ENCODE peak calls at places on chromosomes 2 and 18, in nine cellular contexts. K is left ventricle myocardium inferior; G is bronchial epithelial cell; J is CD8-positive, alpha-beta T cell; I is foreskin fibroblast; R is ascending aorta; Q is astrocyte of the spinal cord; P is GM20000; D is AG04450. W is an unnamed sample.

GRCh38 chr2:74052732-74053712 is 68.3 kb downstream of the TET3 start:
- DNase-seq in R (no peak), D (no peak), K (no peak), I (no peak), P (peak), G (no peak), Q (no peak), J (peak), W (no peak)

GRCh38 chr18:13573750-13574149 is 152.6 kb downstream of the FAM210A start:
- DNase-seq in K (no peak), P (no peak), G (no peak), J (no peak), Q (no peak), D (no peak), R (no peak), I (no peak), W (no peak)

GRCh38 chr2:203706403-203706802 is at the start of gene CD28:
- DNase-seq in P (peak), D (no peak), G (no peak), J (peak), K (no peak), Q (no peak), R (peak), I (no peak), W (peak)

GRCh38 chr2:17827306-17827705 is 11.0 kb downstream of the MSGN1 start:
- DNase-seq in J (no peak), Q (no peak), R (no peak), K (no peak), D (no peak), P (no peak), G (no peak), I (no peak), W (no peak)

GRCh38 chr2:42954227-42954962 is 162.0 kb upstream of the HAAO start:
- DNase-seq in J (no peak), D (no peak), G (no peak), Q (peak), P (no peak), I (no peak), K (no peak), R (no peak), W (no peak)

GRCh38 chr2:204108301-204108700 is 171.7 kb downstream of the ICOS start:
- DNase-seq in I (no peak), D (no peak), J (peak), Q (peak), R (no peak), K (no peak), P (peak), G (no peak), W (peak)

GRCh38 chr2:28423856-28424605 is 31.4 kb downstream of the FOSL2 start:
- DNase-seq in D (no peak), P (no peak), I (no peak), Q (peak), G (no peak), R (no peak), J (peak), K (no peak), W (no peak)

GRCh38 chr2:238927746-238928519 is 80.0 kb downstream of the TWIST2 start:
- DNase-seq in K (no peak), I (no peak), Q (no peak), J (no peak), G (no peak), D (no peak), P (no peak), R (peak), W (no peak)

GRCh38 chr2:148979919-148980277 is 58.6 kb upstream of the LYPD6B start:
- DNase-seq in R (no peak), P (no peak), D (no peak), I (no peak), J (no peak), Q (no peak), G (no peak), K (no peak), W (no peak)

GRCh38 chr18:23133860-23134779 is 1.2 kb upstream of the CABLES1 start:
- DNase-seq in R (no peak), K (no peak), Q (no peak), I (no peak), P (peak), G (peak), J (peak), D (no peak), W (no peak)

GRCh38 chr2:88638123-88638650 is 10.9 kb upstream of the EIF2AK3 start:
- DNase-seq in G (no peak), D (no peak), R (no peak), P (no peak), J (no peak), Q (no peak), I (no peak), K (no peak), W (no peak)

GRCh38 chr2:23680951-23681350 is 246.0 kb downstream of the ATAD2B start:
- DNase-seq in I (no peak), P (no peak), D (no peak), K (no peak), J (no peak), R (no peak), Q (no peak), G (no peak), W (no peak)

GRCh38 chr2:74146929-74147728 is 583 bp downstream of the BOLA3 start:
- DNase-seq in J (no peak), D (no peak), Q (peak), I (peak), P (peak), G (peak), K (no peak), R (no peak), W (no peak)

GRCh38 chr2:112257575-112257974 is 2.7 kb upstream of the ZC3H8 start:
- DNase-seq in K (no peak), P (no peak), G (peak), D (no peak), R (no peak), Q (peak), J (no peak), I (no peak), W (no peak)

GRCh38 chr2:232874677-232875223 is 4.7 kb downstream of the SNORC start:
- DNase-seq in K (no peak), P (no peak), R (no peak), Q (no peak), G (no peak), I (no peak), D (no peak), J (no peak), W (no peak)

GRCh38 chr2:187369471-187369870 is 78.6 kb downstream of the CALCRL start:
- DNase-seq in J (no peak), K (no peak), I (peak), P (no peak), G (peak), D (no peak), R (no peak), Q (no peak), W (no peak)

GRCh38 chr2:236866542-236867340 is 218.9 kb upstream of the COPS8 start:
- DNase-seq in G (no peak), J (no peak), Q (no peak), D (no peak), R (peak), I (no peak), K (no peak), P (no peak), W (no peak)

GRCh38 chr2:187169108-187169713 is 278.8 kb downstream of the CALCRL start:
- DNase-seq in G (no peak), J (no peak), K (no peak), R (no peak), I (no peak), Q (peak), D (no peak), P (peak), W (no peak)

GRCh38 chr2:8135051-8135675 is 546.7 kb upstream of the ID2 start:
- DNase-seq in J (no peak), Q (no peak), D (no peak), G (no peak), I (no peak), R (no peak), P (no peak), K (peak), W (no peak)

GRCh38 chr2:160157861-160158813 is 41.9 kb downstream of the ITGB6 start:
- DNase-seq in K (no peak), Q (peak), G (peak), P (no peak), D (no peak), I (no peak), J (no peak), R (no peak), W (no peak)

GRCh38 chr2:216104691-216105090 is 4.5 kb upstream of the XRCC5 start:
- DNase-seq in K (no peak), J (no peak), R (no peak), P (no peak), D (no peak), Q (no peak), G (no peak), I (no peak), W (no peak)

GRCh38 chr18:11224166-11224565 is 74.8 kb upstream of the PIEZO2 start:
- DNase-seq in Q (no peak), K (no peak), P (no peak), J (no peak), I (no peak), D (no peak), G (no peak), R (no peak), W (no peak)

GRCh38 chr2:147076634-147077033 is 768.2 kb upstream of the ACVR2A start:
- DNase-seq in R (no peak), I (peak), Q (peak), G (peak), D (no peak), J (no peak), P (no peak), K (no peak), W (no peak)

GRCh38 chr2:37335604-37336003 is 8.8 kb upstream of the QPCT start:
- DNase-seq in G (no peak), I (no peak), K (no peak), D (no peak), Q (no peak), P (no peak), J (no peak), R (no peak), W (no peak)

GRCh38 chr18:38241736-38242135 is 676.1 kb upstream of the CELF4 start:
- DNase-seq in G (peak), P (no peak), K (no peak), D (no peak), R (no peak), Q (peak), J (no peak), I (no peak), W (no peak)

GRCh38 chr2:179454443-179455218 is 190.0 kb upstream of the SESTD1 start:
- DNase-seq in I (peak), G (peak), P (no peak), Q (peak), R (no peak), K (no peak), D (peak), J (no peak), W (no peak)

GRCh38 chr18:26685438-26686173 is 137.3 kb upstream of the KCTD1 start:
- DNase-seq in D (no peak), P (no peak), K (no peak), I (no peak), Q (no peak), R (no peak), J (no peak), G (no peak), W (no peak)

GRCh38 chr2:195570329-195570728 is 86.7 kb upstream of the SLC39A10 start:
- DNase-seq in G (no peak), R (no peak), I (no peak), K (no peak), P (no peak), Q (peak), J (no peak), D (no peak), W (no peak)

GRCh38 chr2:6683481-6683880 is 182.2 kb downstream of the CMPK2 start:
- DNase-seq in Q (no peak), R (no peak), K (no peak), J (no peak), I (no peak), G (no peak), P (no peak), D (no peak), W (no peak)

GRCh38 chr18:70459251-70459650 is 170.4 kb downstream of the SOCS6 start:
- DNase-seq in I (no peak), P (no peak), Q (no peak), D (no peak), G (no peak), K (no peak), R (no peak), J (no peak), W (no peak)

GRCh38 chr2:85911836-85912692 is 23.3 kb upstream of the ST3GAL5 start:
- DNase-seq in D (no peak), G (peak), K (no peak), Q (peak), J (no peak), P (no peak), R (peak), I (no peak), W (no peak)

GRCh38 chr2:25000503-25001328 is 29.0 kb upstream of the DNAJC27 start:
- DNase-seq in D (peak), K (no peak), G (peak), Q (no peak), R (no peak), J (no peak), P (no peak), I (peak), W (no peak)

GRCh38 chr2:126850951-126851350 is 47.7 kb upstream of the TEX51 start:
- DNase-seq in P (no peak), K (no peak), J (no peak), I (no peak), D (no peak), R (no peak), Q (no peak), G (no peak), W (no peak)

GRCh38 chr2:234747833-234748559 is 203.8 kb upstream of the SH3BP4 start:
- DNase-seq in R (no peak), D (no peak), J (no peak), G (no peak), I (peak), P (no peak), Q (no peak), K (no peak), W (no peak)

GRCh38 chr2:234754126-234754525 is 197.7 kb upstream of the SH3BP4 start:
- DNase-seq in D (no peak), G (peak), P (no peak), R (no peak), K (no peak), Q (no peak), I (no peak), J (no peak), W (no peak)

GRCh38 chr2:234753701-234754100 is 198.1 kb upstream of the SH3BP4 start:
- DNase-seq in G (no peak), Q (no peak), D (no peak), R (no peak), P (no peak), J (no peak), I (no peak), K (no peak), W (no peak)

GRCh38 chr2:234747032-234747431 is 204.8 kb upstream of the SH3BP4 start:
- DNase-seq in D (no peak), R (no peak), I (peak), P (no peak), J (no peak), Q (no peak), G (no peak), K (no peak), W (no peak)

DNA sequence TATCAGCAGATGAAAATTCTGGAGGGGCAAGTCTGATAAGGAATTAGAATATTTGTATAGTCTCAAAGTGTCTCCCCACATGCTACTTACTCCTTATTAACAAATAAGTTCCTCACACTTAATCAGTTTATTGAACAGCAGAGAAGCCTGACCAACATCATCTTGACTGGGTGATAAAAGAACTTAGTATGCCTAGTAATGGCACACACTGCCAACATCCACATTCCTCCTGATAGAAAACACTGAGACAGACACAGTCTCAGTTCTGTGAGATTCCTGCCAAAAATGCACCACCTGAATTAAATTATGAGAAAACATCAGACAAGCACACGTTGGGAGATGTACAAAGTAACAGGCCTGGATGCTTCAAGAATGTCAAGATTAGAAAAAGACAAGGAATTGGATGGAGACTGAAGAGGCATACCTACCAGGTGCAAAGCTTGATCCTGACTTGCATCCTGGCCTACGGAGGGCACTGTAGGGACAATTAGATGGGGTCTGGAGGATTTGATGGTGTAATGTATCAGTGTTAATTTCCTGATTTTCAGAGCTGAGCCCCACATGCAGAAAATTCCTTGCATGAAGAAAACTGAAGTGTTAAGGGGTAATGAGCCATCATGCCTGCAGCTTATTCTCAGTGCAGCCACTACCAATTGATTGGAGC is 200.4 kb upstream of the SH3BP4 start:
- DNase-seq in Q (no peak), R (no peak), J (no peak), G (no peak), K (no peak), D (no peak), P (no peak), I (no peak), W (no peak)
- TF ChIP-seq CTCF in Q (no peak), R (no peak), J (no peak), G (no peak), K (no peak), D (no peak), P (no peak), I (no peak), W (no peak)

DNA sequence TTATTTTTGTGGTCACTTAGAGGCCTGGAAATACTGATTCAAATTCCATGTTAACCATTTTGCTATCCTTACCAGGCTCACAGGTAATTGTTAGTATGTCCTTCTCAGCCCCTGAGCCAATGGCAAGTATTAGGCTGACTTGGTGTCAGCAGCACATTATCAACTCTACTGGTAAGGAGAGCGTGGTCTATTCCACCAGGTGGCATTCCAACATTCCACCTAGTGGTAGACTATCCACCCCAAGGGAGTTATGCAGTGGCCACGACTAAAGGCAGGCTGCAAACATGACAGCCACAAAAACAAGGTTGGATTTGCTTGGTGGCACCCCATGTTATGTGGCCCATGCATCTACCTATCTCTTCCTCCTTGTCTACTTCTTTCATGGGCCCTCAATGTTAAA is 31.8 kb upstream of the GCC2 start:
- DNase-seq in D (no peak), Q (no peak), R (no peak), G (peak), P (no peak), J (no peak), I (no peak), K (no peak), W (no peak)
- TF ChIP-seq CTCF in D (no peak), Q (no peak), R (no peak), G (peak), P (no peak), J (no peak), I (no peak), K (peak), W (no peak)

DNA sequence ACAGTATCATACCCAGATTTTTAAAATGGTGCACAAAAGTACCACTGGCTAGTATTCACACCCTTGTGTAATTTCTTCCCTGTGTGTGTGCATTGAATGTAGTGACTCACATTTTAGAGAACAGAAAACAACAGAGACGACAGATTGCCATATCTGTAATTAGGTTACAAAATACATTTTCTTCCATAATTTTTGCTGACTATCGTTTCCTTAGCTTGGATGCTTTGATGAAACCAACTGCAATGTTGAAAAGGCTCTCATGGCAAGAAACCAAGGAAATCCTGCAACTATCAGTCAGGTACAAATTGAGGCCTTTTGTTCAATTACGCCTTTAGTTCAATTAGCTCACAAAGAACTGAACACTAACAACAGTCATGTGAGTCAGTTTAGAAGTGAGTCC is 484.4 kb downstream of the ZNF804A start:
- DNase-seq in K (no peak), D (no peak), R (no peak), P (no peak), Q (no peak), G (no peak), J (no peak), I (no peak), W (no peak)
- TF ChIP-seq CTCF in K (no peak), D (no peak), R (no peak), P (no peak), Q (no peak), G (no peak), J (no peak), I (no peak), W (no peak)

DNA sequence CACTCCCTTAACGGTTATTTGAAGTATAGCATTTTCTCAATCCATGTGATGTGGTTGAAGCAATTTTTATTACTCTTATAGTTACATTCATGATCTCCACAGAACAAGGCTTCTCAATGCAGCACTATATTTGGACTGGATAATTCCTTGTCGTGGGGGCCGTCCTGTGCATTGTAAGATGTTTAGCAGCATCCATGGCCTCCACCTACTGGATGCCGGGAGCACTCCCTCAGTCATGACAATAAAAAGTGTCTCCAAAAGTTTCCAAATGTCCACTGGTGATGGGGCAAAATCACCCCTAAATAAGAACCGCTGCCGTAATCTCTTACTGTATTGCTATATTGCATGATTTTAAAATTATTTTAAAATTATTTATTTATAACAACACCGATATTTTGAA is 110.6 kb upstream of the DDX18 start:
- DNase-seq in G (no peak), D (no peak), R (no peak), I (no peak), Q (no peak), K (no peak), J (no peak), P (no peak), W (no peak)
- TF ChIP-seq CTCF in G (no peak), D (no peak), R (no peak), I (no peak), Q (no peak), K (no peak), J (no peak), P (no peak), W (no peak)

W was measured in natural killer cell.